ENCODE peak calls at places on chromosome X, in six cellular contexts. L is fibroblast of lung, J is endodermal cell, K is PC-3, G is WERI-Rb-1, A is epithelial cell of proximal tubule. D is an unnamed sample.

GRCh38 chrX:4579999-4580398 is 866.5 kb upstream of the PRKX start:
- DNase-seq in L (no peak), K (no peak), J (no peak), A (no peak), G (no peak), D (no peak)

GRCh38 chrX:66676413-66676812 is 37.5 kb upstream of the EDA2R start:
- DNase-seq in K (no peak), A (no peak), L (peak; percentile 65), G (no peak), J (no peak), D (no peak)

GRCh38 chrX:151902813-151903591 is 9.7 kb upstream of the MAGEA4 start:
- DNase-seq in A (peak; percentile 49), G (peak; percentile 65), J (no peak), K (peak; percentile 54), L (peak; percentile 93), D (peak; percentile 62)

GRCh38 chrX:17007134-17007768 is 60.8 kb downstream of the REPS2 start:
- DNase-seq in A (no peak), L (peak; percentile 23), G (peak; percentile 62), J (peak; percentile 68), K (peak; percentile 26), D (no peak)

GRCh38 chrX:38864165-38864564 is 62.9 kb downstream of the MID1IP1 start:
- DNase-seq in K (no peak), J (no peak), L (peak; percentile 59), A (no peak), G (no peak), D (no peak)

GRCh38 chrX:72714471-72714916 is 388 bp upstream of the PHKA1 start:
- DNase-seq in K (peak; percentile 73), A (peak; percentile 22), G (peak; percentile 37), J (peak; percentile 78), L (peak; percentile 73), D (peak; percentile 10)

GRCh38 chrX:132270699-132271098 is 51.5 kb upstream of the RAP2C start:
- DNase-seq in J (no peak), L (peak; percentile 80), A (peak; percentile 18), K (peak; percentile 49), G (no peak), D (peak; percentile 29)

GRCh38 chrX:101619336-101619735 is 1.5 kb upstream of the ARMCX6 start:
- DNase-seq in L (peak; percentile 53), K (peak; percentile 8), J (peak; percentile 63), A (no peak), G (peak; percentile 13), D (no peak)

GRCh38 chrX:45850197-45850774 is 649.6 kb upstream of the DIPK2B start:
- DNase-seq in A (no peak), K (peak; percentile 45), J (peak; percentile 60), L (peak; percentile 35), G (no peak), D (no peak)

GRCh38 chrX:134520860-134521390 is 61.0 kb downstream of the HPRT1 start:
- DNase-seq in J (peak; percentile 76), K (peak; percentile 79), A (no peak), L (peak; percentile 62), G (peak; percentile 51), D (no peak)

GRCh38 chrX:38304010-38304409 is 23.3 kb downstream of the RPGR start:
- DNase-seq in J (peak; percentile 57), G (peak; percentile 7), K (peak; percentile 33), A (no peak), L (no peak), D (no peak)

GRCh38 chrX:153511784-153512500 is 5.5 kb upstream of the ATP2B3 start:
- DNase-seq in K (no peak), G (peak; percentile 78), J (no peak), L (peak; percentile 42), A (no peak), D (no peak)

GRCh38 chrX:12026481-12026880 is 111.8 kb upstream of the FRMPD4 start:
- DNase-seq in J (no peak), L (peak; percentile 21), K (no peak), A (no peak), G (no peak), D (no peak)

GRCh38 chrX:7746861-7747260 is 96.1 kb upstream of the VCX start:
- DNase-seq in K (no peak), L (peak; percentile 5), J (no peak), A (no peak), G (no peak), D (no peak)

GRCh38 chrX:154696328-154697045 is 43.1 kb upstream of the CTAG2 start:
- DNase-seq in L (peak; percentile 69), J (no peak), G (no peak), K (peak; percentile 71), A (no peak), D (no peak)

GRCh38 chrX:2503591-2504500 is 3.1 kb upstream of the DHRSX start:
- DNase-seq in A (no peak), G (no peak), J (no peak), K (no peak), L (no peak), D (no peak)

GRCh38 chrX:144946696-144947095 is 300.6 kb upstream of the SPANXN1 start:
- DNase-seq in J (no peak), K (no peak), L (no peak), G (no peak), A (no peak), D (no peak)

GRCh38 chrX:148664171-148664570 is 163.8 kb downstream of the AFF2 start:
- DNase-seq in J (no peak), G (no peak), A (no peak), L (no peak), K (no peak), D (no peak)

GRCh38 chrX:40805404-40805803 is 70.1 kb upstream of the MED14 start:
- DNase-seq in K (no peak), L (no peak), A (no peak), J (no peak), G (no peak), D (no peak)

GRCh38 chrX:152822383-152823086 is 8.0 kb downstream of the CETN2 start:
- DNase-seq in K (peak; percentile 62), A (no peak), J (no peak), G (no peak), L (no peak), D (no peak)

GRCh38 chrX:137428777-137429564 is 137.0 kb upstream of the ZIC3 start:
- DNase-seq in G (no peak), J (peak; percentile 83), K (no peak), A (no peak), L (no peak), D (no peak)

GRCh38 chrX:129235903-129236302 is 287.4 kb downstream of the SMARCA1 start:
- DNase-seq in L (peak; percentile 23), A (no peak), K (no peak), G (peak; percentile 7), J (peak; percentile 43), D (no peak)

GRCh38 chrX:136541294-136541693 is 9.3 kb downstream of the VGLL1 start:
- DNase-seq in K (no peak), A (no peak), G (no peak), L (no peak), J (no peak), D (no peak)

GRCh38 chrX:47080215-47080914 is 2.1 kb downstream of the RGN start:
- DNase-seq in A (no peak), J (no peak), G (no peak), K (no peak), L (no peak), D (no peak)

GRCh38 chrX:9816094-9816700 is 30.0 kb downstream of the SHROOM2 start:
- DNase-seq in K (no peak), J (no peak), A (no peak), G (no peak), L (peak; percentile 46), D (no peak)

GRCh38 chrX:71996826-71997225 is 86.2 kb downstream of the NHSL2 start:
- DNase-seq in K (no peak), L (peak; percentile 39), A (no peak), J (peak; percentile 82), G (no peak), D (no peak)

GRCh38 chrX:18995216-18995615 is 11.3 kb upstream of the PHKA2 start:
- DNase-seq in L (peak; percentile 83), J (no peak), K (peak; percentile 75), G (no peak), A (no peak), D (peak; percentile 34)

GRCh38 chrX:109841869-109842579 is 109.0 kb upstream of the ACSL4 start:
- DNase-seq in L (peak; percentile 57), A (no peak), G (no peak), J (no peak), K (no peak), D (no peak)

GRCh38 chrX:70969635-70970481 is 39.0 kb upstream of the SLC7A3 start:
- DNase-seq in G (no peak), L (no peak), A (no peak), K (no peak), J (peak; percentile 60), D (no peak)
- H3K4me3 ChIP-seq in G (no peak overlapping the region), L (no peak overlapping the region), A (no peak overlapping the region), K (no peak overlapping the region), J (no peak overlapping the region), D (no peak overlapping the region)

GRCh38 chrX:65673857-65674350 is 6.5 kb downstream of the MSN start:
- DNase-seq in A (no peak), G (no peak), L (no peak), K (no peak), J (no peak), D (no peak)

GRCh38 chrX:65671286-65671685 is 3.8 kb downstream of the MSN start:
- DNase-seq in A (no peak), J (no peak), G (no peak), L (no peak), K (no peak), D (no peak)

GRCh38 chrX:65671966-65672365 is 4.5 kb downstream of the MSN start:
- DNase-seq in G (no peak), L (no peak), K (no peak), J (no peak), A (no peak), D (no peak)

GRCh38 chrX:65677954-65678469 is 10.6 kb downstream of the MSN start:
- DNase-seq in L (peak; percentile 92), A (no peak), J (no peak), G (no peak), K (peak; percentile 91), D (no peak)

DNA sequence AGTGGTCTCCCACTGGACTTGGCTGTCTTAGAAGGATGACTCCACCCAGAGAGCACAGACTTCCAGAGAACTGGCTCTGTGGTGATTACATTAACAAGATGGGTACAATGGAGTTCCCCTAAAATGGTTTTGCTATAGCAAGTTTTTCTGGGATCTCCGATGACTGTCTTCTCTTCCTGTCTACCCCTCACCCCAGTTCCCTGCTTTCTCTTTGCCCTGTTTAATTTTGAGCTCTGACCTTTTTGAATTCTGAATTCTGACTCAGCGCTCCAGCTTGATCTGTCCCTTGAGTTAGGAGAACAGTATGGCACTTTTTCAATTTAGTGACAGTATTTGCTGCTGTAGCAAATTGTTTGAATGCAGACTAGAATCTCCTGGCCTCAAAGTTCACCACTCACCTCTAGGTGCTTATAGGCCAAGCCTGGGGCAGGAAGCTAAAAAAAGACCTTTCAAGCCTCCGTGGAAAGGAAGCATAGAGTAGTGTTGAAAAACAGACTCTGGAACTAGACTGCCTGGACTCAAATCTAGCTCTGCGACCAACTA is 7.0 kb downstream of the MSN start:
- DNase-seq in J (no peak), A (no peak), K (no peak), L (peak; percentile 21), G (no peak), D (no peak)
- H3K4me3 ChIP-seq in J (no peak overlapping the region), A (peak overlapping the region; percentile 13), K (no peak overlapping the region), L (peak overlapping the region; percentile 20), G (no peak overlapping the region), D (no peak overlapping the region)

GRCh38 chrX:100600340-100600739 is 15.6 kb downstream of the TNMD start:
- DNase-seq in L (no peak), A (no peak), G (no peak), K (no peak), J (no peak), D (no peak)
- H3K4me3 ChIP-seq in L (no peak overlapping the region), A (no peak overlapping the region), G (no peak overlapping the region), K (no peak overlapping the region), J (no peak overlapping the region), D (no peak overlapping the region)

GRCh38 chrX:57596109-57596870 is 4.5 kb downstream of the ZXDB start:
- DNase-seq in L (no peak), J (no peak), K (peak; percentile 63), G (no peak), A (no peak), D (no peak)
- H3K4me3 ChIP-seq in L (peak overlapping the region; percentile 43), J (peak overlapping the region; percentile 75), K (peak overlapping the region; percentile 69), G (no peak overlapping the region), A (peak overlapping the region; percentile 0), D (no peak overlapping the region)